ENCODE peak calls at places on chromosomes 7 and 10, in nine cellular contexts. E is GM12878, G is neural progenitor cell, K is cardiac fibroblast, O is PC-9, S is lower lobe of right lung, P is uterus, C is GM06990, Z is fibroblast of mammary gland. I is an unnamed sample.

GRCh38 chr10:70477661-70478162 is 855 bp upstream of the PALD1 start:
- DNase-seq in C (peak; percentile 77), O (peak; percentile 82), S (no peak), K (no peak), E (no peak), Z (no peak), G (peak; percentile 20), P (peak; percentile 51), I (no peak)

GRCh38 chr7:150370612-150371071 is 2.0 kb downstream of the REPIN1 start:
- DNase-seq in C (no peak), P (no peak), G (peak; percentile 1), Z (no peak), E (no peak), O (no peak), K (peak; percentile 66), S (no peak), I (peak; percentile 77)

GRCh38 chr10:103967433-103968142 is 648 bp downstream of the SLK start:
- DNase-seq in S (no peak), Z (peak; percentile 30), G (peak; percentile 34), K (peak; percentile 32), C (no peak), E (no peak), O (no peak), P (no peak), I (peak; percentile 21)

GRCh38 chr10:80447618-80448190 is 6.4 kb upstream of the TSPAN14 start:
- DNase-seq in E (no peak), Z (no peak), O (no peak), K (no peak), C (no peak), P (no peak), S (no peak), G (no peak), I (no peak)

GRCh38 chr10:78328592-78329404 is 295.1 kb downstream of the RPS24 start:
- DNase-seq in O (no peak), E (no peak), P (no peak), K (no peak), G (no peak), C (no peak), Z (no peak), S (no peak), I (no peak)

GRCh38 chr10:128149267-128149666 is 23.0 kb upstream of the MKI67 start:
- DNase-seq in O (no peak), G (no peak), P (no peak), S (no peak), E (no peak), C (no peak), K (no peak), Z (no peak), I (no peak)

GRCh38 chr10:34504534-34504933 is 310.6 kb downstream of the PARD3 start:
- DNase-seq in K (peak; percentile 38), P (no peak), O (peak; percentile 75), G (no peak), Z (peak; percentile 58), C (no peak), S (no peak), E (no peak), I (peak; percentile 23)

GRCh38 chr10:11150255-11150731 is 132.6 kb downstream of the CELF2 start:
- DNase-seq in O (no peak), Z (no peak), S (no peak), K (no peak), C (no peak), E (no peak), G (no peak), P (no peak), I (no peak)

GRCh38 chr10:12320892-12321291 is 28.5 kb upstream of the CAMK1D start:
- DNase-seq in S (no peak), Z (no peak), C (no peak), E (no peak), G (no peak), O (no peak), K (no peak), P (no peak), I (no peak)

GRCh38 chr10:103839867-103840746 is 15.3 kb downstream of the SH3PXD2A start:
- DNase-seq in G (peak; percentile 43), O (no peak), C (no peak), K (no peak), S (peak; percentile 79), E (no peak), Z (no peak), P (no peak), I (no peak)

GRCh38 chr7:134431805-134432204 is 27.1 kb downstream of the AKR1B1 start:
- DNase-seq in E (no peak), G (no peak), O (no peak), Z (no peak), P (no peak), K (no peak), C (no peak), S (no peak), I (no peak)

GRCh38 chr10:30594077-30594476 is 35.5 kb downstream of the LYZL2 start:
- DNase-seq in G (no peak), P (no peak), C (no peak), K (no peak), Z (no peak), S (no peak), E (no peak), O (no peak), I (no peak)

GRCh38 chr10:20963056-20963455 is 65.9 kb upstream of the NEBL start:
- DNase-seq in S (no peak), G (no peak), K (no peak), C (no peak), E (no peak), O (no peak), P (no peak), Z (no peak), I (peak; percentile 36)
- TF ChIP-seq CTCF in S (no peak), G (no peak), K (no peak), C (no peak), E (no peak), O (no peak), P (no peak), Z (no peak), I (no peak)

DNA sequence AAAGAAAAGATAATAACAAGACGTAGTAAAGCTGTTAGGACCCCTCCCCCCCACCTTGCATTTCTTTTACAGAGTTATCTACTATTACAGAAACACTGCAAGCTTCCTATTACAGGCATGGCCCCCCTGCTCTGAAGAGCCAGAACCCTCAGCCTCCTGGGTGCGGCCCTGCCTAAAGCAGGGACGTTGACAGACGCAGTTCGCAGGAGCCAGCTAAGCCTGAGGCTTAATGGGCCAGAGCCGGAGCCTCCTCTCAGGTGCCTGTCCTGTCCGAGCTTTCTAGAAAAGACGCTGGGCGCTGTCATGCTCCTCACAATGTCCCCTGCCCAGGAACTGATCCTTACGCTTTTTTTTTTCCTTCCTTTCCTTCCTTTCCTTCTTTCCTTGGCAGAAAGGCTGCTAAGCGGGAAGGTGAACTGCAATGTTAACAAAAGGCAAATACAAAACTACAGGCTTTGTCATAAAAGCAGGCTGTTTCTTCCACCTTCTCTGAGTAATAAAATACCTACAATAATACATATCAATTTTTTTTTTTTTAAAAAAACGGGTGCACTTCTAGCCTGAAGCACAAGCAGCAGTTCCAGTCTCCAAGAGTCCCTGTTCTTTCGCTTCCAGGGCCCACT is 11.4 kb downstream of the MNX1 start:
- DNase-seq in G (peak; percentile 63), P (no peak), C (no peak), E (no peak), S (no peak), K (no peak), O (no peak), Z (no peak), I (no peak)
- H3K4me3 ChIP-seq in G (peak overlapping the region; percentile 41), P (no peak overlapping the region), C (peak overlapping the region; percentile 48), E (peak overlapping the region; percentile 63), S (peak overlapping the region; percentile 60), K (no peak overlapping the region), O (peak overlapping the region; percentile 57), Z (no peak overlapping the region), I (no peak overlapping the region)

GRCh38 chr7:24279512-24279911 is 4.5 kb upstream of the NPY start:
- DNase-seq in S (no peak), Z (no peak), P (no peak), K (no peak), O (no peak), C (no peak), G (no peak), E (no peak), I (no peak)

GRCh38 chr7:24283559-24283899 is 461 bp upstream of the NPY start:
- DNase-seq in O (no peak), G (peak; percentile 15), S (no peak), Z (no peak), C (peak; percentile 19), E (no peak), K (no peak), P (no peak), I (no peak)

GRCh38 chr7:24284699-24285506 is 913 bp downstream of the NPY start:
- DNase-seq in G (peak; percentile 71), E (no peak), Z (no peak), C (peak; percentile 18), S (no peak), O (no peak), P (no peak), K (no peak), I (no peak)

DNA sequence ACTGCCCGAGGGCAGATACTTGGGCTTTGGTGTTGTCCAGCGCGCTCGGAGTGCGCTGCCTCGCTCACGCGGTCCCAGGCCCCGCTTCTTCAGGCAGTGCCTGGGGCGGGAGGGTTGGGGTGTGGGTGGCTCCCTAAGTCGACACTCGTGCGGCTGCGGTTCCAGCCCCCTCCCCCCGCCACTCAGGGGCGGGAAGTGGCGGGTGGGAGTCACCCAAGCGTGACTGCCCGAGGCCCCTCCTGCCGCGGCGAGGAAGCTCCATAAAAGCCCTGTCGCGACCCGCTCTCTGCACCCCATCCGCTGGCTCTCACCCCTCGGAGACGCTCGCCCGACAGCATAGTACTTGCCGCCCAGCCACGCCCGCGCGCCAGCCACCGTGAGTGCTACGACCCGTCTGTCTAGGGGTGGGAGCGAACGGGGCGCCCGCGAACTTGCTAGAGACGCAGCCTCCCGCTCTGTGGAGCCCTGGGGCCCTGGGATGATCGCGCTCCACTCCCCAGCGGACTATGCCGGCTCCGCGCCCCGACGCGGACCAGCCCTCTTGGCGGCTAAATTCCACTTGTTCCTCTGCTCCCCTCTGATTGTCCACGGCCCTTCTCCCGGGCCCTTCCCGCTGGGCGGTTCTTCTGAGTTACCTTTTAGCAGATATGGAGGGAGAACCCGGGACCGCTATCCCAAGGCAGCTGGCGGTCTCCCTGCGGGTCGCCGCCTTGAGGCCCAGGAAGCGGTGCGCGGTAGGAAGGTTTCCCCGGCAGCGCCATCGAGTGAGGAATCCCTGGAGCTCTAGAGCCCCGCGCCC is at the start of gene NPY:
- DNase-seq in K (no peak), C (peak; percentile 30), E (no peak), S (no peak), P (no peak), G (peak; percentile 25), O (no peak), Z (no peak), I (no peak)
- TF ChIP-seq CTCF in K (no peak), C (no peak), E (no peak), S (no peak), P (no peak), G (no peak), O (no peak), Z (no peak), I (no peak)

DNA sequence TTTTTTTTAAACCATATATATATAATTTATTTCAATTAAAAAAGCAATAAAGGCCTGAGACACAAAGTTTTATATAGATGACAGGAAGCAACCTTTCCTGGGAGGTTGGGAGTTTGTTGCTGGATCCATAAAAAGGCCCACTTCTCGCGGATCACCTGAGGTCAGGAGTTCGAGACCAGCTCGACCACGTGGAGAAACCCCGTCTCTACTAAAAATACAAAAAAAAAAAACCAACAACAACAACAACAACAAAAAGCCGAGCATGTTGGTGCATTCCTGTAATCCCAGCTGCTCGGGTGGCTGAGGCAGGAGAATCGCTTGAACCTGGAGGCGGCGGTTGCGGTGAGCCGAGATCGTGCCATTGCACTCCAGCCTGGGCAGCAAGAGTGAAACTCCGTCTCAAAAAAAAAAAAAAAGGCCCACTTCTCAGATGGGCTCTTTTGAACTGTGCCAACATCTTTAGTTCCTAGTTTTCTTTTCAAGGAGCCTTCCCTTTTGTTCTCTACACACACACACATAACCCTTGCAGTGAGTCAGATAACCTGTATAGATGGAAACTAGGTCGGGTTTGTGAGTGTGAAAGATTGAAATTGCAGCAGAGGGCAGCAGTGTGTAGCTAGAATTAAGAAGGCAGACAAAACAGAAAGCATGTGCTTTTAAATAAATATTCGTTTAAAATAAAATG is 1.2 kb upstream of the SMNDC1 start:
- DNase-seq in C (peak; percentile 57), S (no peak), Z (peak; percentile 94), P (no peak), G (peak; percentile 71), K (peak; percentile 92), O (peak; percentile 80), E (peak; percentile 65), I (peak; percentile 93)
- H3K4me3 ChIP-seq in C (no peak overlapping the region), S (peak overlapping the region; percentile 77), Z (peak overlapping the region; percentile 23), P (no peak overlapping the region), G (no peak overlapping the region), K (no peak overlapping the region), O (peak overlapping the region; percentile 16), E (no peak overlapping the region), I (peak overlapping the region; percentile 97)